ENCODE peak calls at places on chromosomes 5 and 9, in five cellular contexts. M is astrocyte, L is mammary epithelial cell, H is H1, W is tibial nerve. A is an unnamed sample. For H3K4me1, the result is how much of the 10 kb centered on the place peaks cover.

GRCh38 chr9:114757395-114757794 is 48.4 kb downstream of the TNFSF15 start:
- DNase-seq in W (no peak), M (peak), L (no peak), H (no peak), A (peak)

GRCh38 chr5:12214631-12215030 is 310.4 kb upstream of the CTNND2 start:
- DNase-seq in W (no peak), L (peak), M (peak), H (no peak), A (no peak)

GRCh38 chr5:98916540-98916939 is 12.3 kb downstream of the CHD1 start:
- DNase-seq in H (no peak), W (no peak), M (no peak), L (no peak), A (no peak)

GRCh38 chr9:105308448-105309412 is 64.3 kb downstream of the SLC44A1 start:
- DNase-seq in W (no peak), L (no peak), M (peak), H (no peak), A (no peak)

GRCh38 chr5:150000990-150001659 is 586 bp downstream of the HMGXB3 start:
- DNase-seq in H (no peak), M (peak), L (peak), W (no peak), A (peak)

GRCh38 chr5:81117566-81117965 is 115.6 kb upstream of the CKMT2 start:
- DNase-seq in M (no peak), H (no peak), W (no peak), L (no peak), A (no peak)

GRCh38 chr5:77876862-77877502 is 100.8 kb upstream of the TBCA start:
- DNase-seq in L (no peak), W (no peak), H (no peak), M (no peak), A (no peak)

GRCh38 chr9:31908158-31908890 is 476.1 kb upstream of the ACO1 start:
- DNase-seq in L (peak), W (no peak), H (no peak), M (no peak), A (peak)

GRCh38 chr5:94613583-94613982 is 4.8 kb downstream of the KIAA0825 start:
- DNase-seq in H (no peak), L (peak), W (no peak), M (no peak), A (peak)

GRCh38 chr9:134661791-134662142 is 20.2 kb downstream of the COL5A1 start:
- DNase-seq in W (no peak), H (no peak), M (peak), L (peak), A (peak)

GRCh38 chr9:16202913-16203734 is 650.3 kb downstream of the CCDC171 start:
- DNase-seq in L (peak), W (no peak), M (peak), H (no peak), A (peak)

GRCh38 chr9:124122321-124122720 is 110.8 kb downstream of the LHX2 start:
- DNase-seq in H (no peak), W (no peak), M (no peak), L (no peak), A (peak)

GRCh38 chr9:4980046-4980727 is 4.9 kb upstream of the JAK2 start:
- DNase-seq in W (no peak), M (no peak), L (no peak), H (no peak), A (peak)

GRCh38 chr5:169006206-169006605 is 294.7 kb downstream of the SLIT3 start:
- DNase-seq in M (no peak), H (no peak), L (no peak), W (no peak), A (peak)

DNA sequence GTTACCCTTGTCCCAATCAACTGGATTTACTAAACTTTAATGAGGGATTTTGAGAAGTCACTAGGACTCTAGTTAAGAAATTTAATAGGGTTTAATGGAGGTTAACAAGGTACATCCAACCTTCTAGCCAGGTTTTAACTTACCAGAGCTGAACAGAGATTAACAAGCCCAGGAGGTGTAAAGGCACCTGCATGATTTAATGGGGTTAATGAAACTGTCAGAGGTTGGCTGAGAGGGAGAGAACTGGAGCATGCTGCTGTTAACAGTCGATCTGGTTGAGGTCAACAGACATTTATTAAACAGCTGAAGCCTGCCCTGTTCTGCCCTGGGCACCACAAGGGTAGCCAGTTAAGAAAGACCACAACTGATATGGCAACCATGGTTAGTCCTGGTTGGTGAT is 13.6 kb downstream of the HAND1 start:
- DNase-seq in W (no peak), L (no peak), H (no peak), M (no peak), A (no peak)
- H3K4me1 ChIP-seq in W (under half), L (under half), H (under half), M (under half), A (under half)

GRCh38 chr9:77960356-77961153 is 71.1 kb downstream of the GNAQ start:
- DNase-seq in L (no peak), M (no peak), H (no peak), W (no peak), A (no peak)
- H3K4me3 ChIP-seq in L (no peak), M (no peak), H (no peak), W (no peak), A (no peak)

GRCh38 chr9:101409079-101409477 is 10.4 kb downstream of the ZNF189 start:
- DNase-seq in M (no peak), L (no peak), H (no peak), W (no peak), A (peak)
- H3K4me1 ChIP-seq in M (under half), L (under half), H (under half), W (under half), A (under half)

GRCh38 chr9:76395381-76395780 is 1.2 kb upstream of the RFK start:
- DNase-seq in W (no peak), L (no peak), H (no peak), M (no peak), A (no peak)
- H3K4me3 ChIP-seq in W (peak), L (no peak), H (peak), M (no peak), A (peak)

GRCh38 chr5:158819095-158819494 is 280.6 kb downstream of the EBF1 start:
- DNase-seq in M (no peak), L (no peak), H (no peak), W (no peak), A (no peak)
- H3K4me1 ChIP-seq in M (under half), L (under half), H (under half), W (under half), A (under half)

GRCh38 chr5:672329-673139 is 20.6 kb downstream of the TPPP start:
- DNase-seq in M (peak), W (peak), L (peak), H (no peak), A (peak)

GRCh38 chr5:671459-672328 is 21.5 kb downstream of the TPPP start:
- DNase-seq in H (no peak), W (peak), L (peak), M (no peak), A (peak)

GRCh38 chr5:674630-675011 is 18.5 kb downstream of the TPPP start:
- DNase-seq in L (no peak), W (no peak), H (no peak), M (no peak), A (peak)

GRCh38 chr5:673837-674629 is 19.1 kb downstream of the TPPP start:
- DNase-seq in L (peak), W (no peak), H (no peak), M (no peak), A (peak)

DNA sequence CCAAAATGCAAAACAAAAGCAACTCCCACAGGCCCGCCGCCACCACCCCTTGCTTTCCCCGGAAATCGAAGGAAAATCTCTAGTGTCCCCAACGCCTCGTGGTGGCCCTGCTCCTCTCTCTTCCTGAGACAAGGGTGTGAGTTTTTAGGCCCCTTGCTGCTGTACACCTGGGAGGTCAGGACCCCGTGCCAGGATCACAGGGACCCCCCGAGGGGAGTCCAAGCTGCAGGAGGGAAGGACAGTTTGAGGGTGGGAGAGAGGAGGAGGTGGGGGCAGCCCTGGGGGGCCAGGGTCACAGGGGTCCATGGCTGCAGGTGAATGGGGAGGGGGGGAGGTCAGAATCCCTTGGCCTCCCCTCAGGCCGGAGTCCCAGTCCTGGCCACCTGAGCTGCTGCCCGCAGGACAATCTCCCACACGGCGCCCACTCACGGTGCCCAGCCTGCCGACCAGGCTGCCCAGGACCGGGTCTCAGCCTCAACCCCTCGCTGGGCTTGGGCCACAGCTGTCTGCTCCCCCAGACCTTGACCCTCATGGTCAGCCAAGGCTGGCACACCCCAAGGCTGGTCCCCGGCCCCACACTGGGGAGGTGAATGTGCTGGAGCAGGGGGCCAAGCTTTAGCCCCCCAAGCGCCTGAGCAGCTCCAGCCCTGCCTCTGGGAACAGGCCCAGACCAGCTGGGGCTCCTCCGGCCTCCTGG is 19.9 kb downstream of the TPPP start:
- DNase-seq in W (no peak), M (no peak), H (no peak), L (no peak), A (no peak)
- H3K4me3 ChIP-seq in W (peak), M (no peak), H (no peak), L (no peak), A (no peak)

DNA sequence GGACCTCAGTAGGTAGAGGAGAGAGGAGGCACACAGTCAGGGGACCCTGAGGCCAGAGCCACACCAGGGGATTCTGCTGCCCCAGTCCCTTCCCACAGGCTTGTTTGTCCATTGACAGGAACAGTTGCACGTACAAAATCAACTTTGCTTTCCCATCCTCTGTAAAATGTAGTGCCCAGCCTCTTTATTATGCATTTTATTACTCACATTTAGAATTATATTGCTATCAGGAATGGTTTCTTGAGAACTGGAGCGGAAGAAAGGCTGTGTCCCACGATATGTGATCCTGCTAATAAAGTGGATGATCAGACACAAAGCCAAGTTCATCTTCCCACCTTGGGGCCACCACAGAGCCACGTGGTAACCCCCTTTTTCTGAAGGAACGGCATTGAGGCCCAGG is 277.4 kb downstream of the FANCC start:
- DNase-seq in H (no peak), W (no peak), L (no peak), M (no peak), A (no peak)
- H3K4me1 ChIP-seq in H (under half), W (under half), L (under half), M (under half), A (under half)

GRCh38 chr5:116763987-116764866 is 189.6 kb upstream of the SEMA6A start:
- DNase-seq in H (no peak), L (peak), M (no peak), W (no peak), A (no peak)

GRCh38 chr5:116766470-116766947 is 191.9 kb upstream of the SEMA6A start:
- DNase-seq in M (peak), H (no peak), W (no peak), L (peak), A (peak)

GRCh38 chr5:116769470-116769869 is 194.8 kb upstream of the SEMA6A start:
- DNase-seq in M (no peak), L (no peak), H (no peak), W (no peak), A (no peak)

GRCh38 chr5:116764941-116765340 is 190.3 kb upstream of the SEMA6A start:
- DNase-seq in M (no peak), W (no peak), H (no peak), L (no peak), A (no peak)

GRCh38 chr5:116765441-116765840 is 190.8 kb upstream of the SEMA6A start:
- DNase-seq in W (no peak), L (peak), H (no peak), M (peak), A (no peak)
- H3K4me3 ChIP-seq in W (no peak), L (no peak), H (no peak), M (no peak), A (no peak)

A was measured in GM23248.